ENCODE peak calls at places on chromosome 15, in seven cellular contexts. G, U, C, Y, P, K and X are unnamed samples.

GRCh38 chr15:24956131-24956838 is 1.5 kb downstream of the SNRPN start:
- DNase-seq in G (no peak), U (peak; percentile 71), C (peak; percentile 72), Y (peak; percentile 85), P (peak; percentile 88), K (peak; percentile 76), X (peak; percentile 85)

GRCh38 chr15:41263891-41264351 is 32.9 kb downstream of the CHP1 start:
- DNase-seq in G (no peak), U (no peak), C (peak; percentile 40), Y (no peak), P (peak; percentile 82), K (peak; percentile 52), X (no peak)

GRCh38 chr15:34984884-34985630 is 3.0 kb downstream of the ZNF770 start:
- DNase-seq in G (no peak), U (no peak), C (peak; percentile 52), Y (no peak), P (no peak), K (peak; percentile 64), X (no peak)

GRCh38 chr15:84600331-84600686 is 500 bp upstream of the ZSCAN2 start:
- DNase-seq in G (no peak), U (peak; percentile 92), C (peak; percentile 86), Y (peak; percentile 90), P (peak; percentile 83), K (peak; percentile 90), X (peak; percentile 94)

GRCh38 chr15:95825672-95826387 is 504.7 kb upstream of the NR2F2 start:
- DNase-seq in G (no peak), U (no peak), C (no peak), Y (no peak), P (no peak), K (no peak), X (no peak)

GRCh38 chr15:44427756-44428724 is 611 bp downstream of the CTDSPL2 start:
- DNase-seq in G (peak; percentile 8), U (no peak), C (peak; percentile 71), Y (no peak), P (no peak), K (peak; percentile 76), X (no peak)

GRCh38 chr15:59042041-59042440 is 54.6 kb downstream of the RNF111 start:
- DNase-seq in G (no peak), U (no peak), C (no peak), Y (no peak), P (no peak), K (no peak), X (no peak)

GRCh38 chr15:39793923-39794322 is 11.3 kb upstream of the FSIP1 start:
- DNase-seq in G (no peak), U (no peak), C (no peak), Y (no peak), P (no peak), K (no peak), X (no peak)

GRCh38 chr15:89820651-89821611 is 6.3 kb upstream of the ANPEP start:
- DNase-seq in G (peak; percentile 78), U (peak; percentile 27), C (peak; percentile 76), Y (no peak), P (no peak), K (peak; percentile 95), X (no peak)

GRCh38 chr15:27669641-27670040 is 429.5 kb downstream of the OCA2 start:
- DNase-seq in G (no peak), U (no peak), C (no peak), Y (no peak), P (no peak), K (no peak), X (no peak)

GRCh38 chr15:88376574-88377174 is 90.5 kb downstream of the MRPL46 start:
- DNase-seq in G (peak; percentile 40), U (no peak), C (peak; percentile 93), Y (no peak), P (no peak), K (peak; percentile 39), X (no peak)

GRCh38 chr15:60729850-60730458 is 251.0 kb upstream of the ICE2 start:
- DNase-seq in G (no peak), U (no peak), C (no peak), Y (no peak), P (no peak), K (no peak), X (no peak)

GRCh38 chr15:51004103-51004536 is 90.6 kb downstream of the TNFAIP8L3 start:
- DNase-seq in G (peak; percentile 18), U (no peak), C (peak; percentile 39), Y (no peak), P (peak; percentile 59), K (peak; percentile 85), X (no peak)

GRCh38 chr15:40454904-40455391 is 14.2 kb downstream of the BAHD1 start:
- DNase-seq in G (no peak), U (no peak), C (peak; percentile 63), Y (no peak), P (no peak), K (peak; percentile 80), X (no peak)

GRCh38 chr15:40770147-40770721 is 454 bp downstream of the C15orf62 start:
- DNase-seq in G (no peak), U (peak; percentile 75), C (no peak), Y (no peak), P (no peak), K (no peak), X (peak; percentile 52)

GRCh38 chr15:64156652-64157331 is 5.3 kb downstream of the SNX22 start:
- DNase-seq in G (no peak), U (no peak), C (no peak), Y (no peak), P (no peak), K (no peak), X (no peak)

GRCh38 chr15:64155802-64156651 is 4.5 kb downstream of the SNX22 start:
- DNase-seq in G (no peak), U (no peak), C (no peak), Y (no peak), P (no peak), K (no peak), X (no peak)

GRCh38 chr15:64152507-64153387 is 1.2 kb downstream of the SNX22 start:
- DNase-seq in G (no peak), U (no peak), C (no peak), Y (peak; percentile 81), P (peak; percentile 69), K (no peak), X (peak; percentile 44)

GRCh38 chr15:64151727-64152506 is at the start of gene SNX22:
- DNase-seq in G (no peak), U (no peak), C (no peak), Y (peak; percentile 87), P (no peak), K (no peak), X (peak; percentile 61)

GRCh38 chr15:64153480-64154367 is 2.2 kb downstream of the SNX22 start:
- DNase-seq in G (peak; percentile 31), U (peak; percentile 90), C (peak; percentile 75), Y (peak; percentile 97), P (peak; percentile 99), K (peak; percentile 87), X (peak; percentile 94)
- H3K4me3 ChIP-seq in G (no peak overlapping the region), U (no peak overlapping the region), C (no peak overlapping the region), Y (no peak overlapping the region), P (no peak overlapping the region), K (no peak overlapping the region), X (no peak overlapping the region)

DNA sequence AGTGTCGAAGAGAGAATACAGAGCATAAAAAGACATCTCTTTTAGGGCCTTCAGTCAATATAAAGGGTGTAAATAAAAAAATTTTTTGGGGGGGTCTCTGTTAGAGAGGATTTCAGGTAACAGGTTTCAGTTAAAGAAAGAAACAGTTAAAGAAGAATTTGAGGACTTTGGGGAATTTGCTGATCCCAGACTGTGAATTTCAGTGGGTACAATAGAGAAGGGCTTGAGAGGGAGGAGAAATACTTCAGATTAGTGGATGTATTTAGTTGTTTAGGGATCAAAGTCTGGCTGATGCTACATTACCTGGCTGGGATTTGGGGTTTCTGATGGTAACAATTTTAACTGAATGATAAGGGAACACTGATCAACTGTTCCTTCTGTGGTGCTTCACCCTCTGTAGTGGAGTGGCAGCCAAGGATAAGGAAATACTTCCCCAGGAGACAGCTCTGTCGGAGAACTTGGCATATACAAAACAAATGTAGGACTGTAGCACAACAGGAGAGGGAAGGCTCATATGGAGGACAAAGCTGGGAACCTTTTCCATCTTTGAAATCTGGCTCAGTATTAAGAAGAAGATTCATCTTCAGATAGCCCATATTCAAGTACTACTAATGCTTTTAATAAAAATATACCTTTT is 79.2 kb downstream of the MEF2A start:
- DNase-seq in G (no peak), U (no peak), C (no peak), Y (no peak), P (no peak), K (no peak), X (no peak)
- H3K4me3 ChIP-seq in G (no peak overlapping the region), U (no peak overlapping the region), C (no peak overlapping the region), Y (no peak overlapping the region), P (no peak overlapping the region), K (no peak overlapping the region), X (no peak overlapping the region)

DNA sequence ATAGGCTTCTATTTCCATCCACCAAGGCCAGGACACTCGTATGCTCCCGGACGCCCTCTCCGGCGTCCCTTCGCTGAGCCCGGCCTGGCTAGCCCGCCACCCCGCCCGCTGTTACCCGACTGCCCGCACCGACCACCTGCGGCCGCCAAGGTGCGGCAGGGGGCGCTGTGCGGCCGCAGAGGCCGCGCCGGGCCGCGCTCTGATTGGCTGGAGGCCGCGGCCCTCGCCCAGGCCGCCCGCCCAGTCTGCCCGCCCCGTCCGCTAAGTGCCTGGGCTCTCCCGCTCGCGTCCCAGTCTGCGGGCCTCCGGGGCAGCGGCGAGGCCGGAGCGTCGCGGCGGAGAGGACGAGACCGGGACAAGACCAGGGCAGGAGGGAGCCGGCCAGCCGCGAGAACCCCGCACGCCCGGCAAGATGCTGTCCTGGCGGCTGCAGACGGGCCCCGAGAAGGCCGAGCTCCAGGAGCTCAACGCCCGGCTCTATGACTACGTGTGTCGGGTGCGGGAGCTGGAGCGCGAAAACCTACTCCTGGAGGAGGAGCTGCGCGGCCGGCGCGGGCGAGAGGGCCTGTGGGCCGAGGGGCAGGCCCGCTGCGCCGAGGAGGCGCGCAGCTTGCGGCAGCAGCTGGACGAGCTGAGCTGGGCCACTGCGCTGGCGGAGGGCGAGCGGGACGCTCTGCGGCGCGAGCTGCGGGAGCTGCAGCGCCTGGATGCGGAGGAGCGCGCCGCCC is at the start of gene SYNM:
- DNase-seq in G (no peak), U (peak; percentile 79), C (peak; percentile 63), Y (peak; percentile 84), P (peak; percentile 95), K (peak; percentile 66), X (peak; percentile 70)
- H3K4me3 ChIP-seq in G (peak within 1 kb of the TSS; percentile 50), U (peak within 1 kb of the TSS; percentile 34), C (peak within 1 kb of the TSS; percentile 53), Y (peak within 1 kb of the TSS; percentile 34), P (peak within 1 kb of the TSS; percentile 76), K (peak within 1 kb of the TSS; percentile 41), X (no peak within 1 kb of the TSS)

DNA sequence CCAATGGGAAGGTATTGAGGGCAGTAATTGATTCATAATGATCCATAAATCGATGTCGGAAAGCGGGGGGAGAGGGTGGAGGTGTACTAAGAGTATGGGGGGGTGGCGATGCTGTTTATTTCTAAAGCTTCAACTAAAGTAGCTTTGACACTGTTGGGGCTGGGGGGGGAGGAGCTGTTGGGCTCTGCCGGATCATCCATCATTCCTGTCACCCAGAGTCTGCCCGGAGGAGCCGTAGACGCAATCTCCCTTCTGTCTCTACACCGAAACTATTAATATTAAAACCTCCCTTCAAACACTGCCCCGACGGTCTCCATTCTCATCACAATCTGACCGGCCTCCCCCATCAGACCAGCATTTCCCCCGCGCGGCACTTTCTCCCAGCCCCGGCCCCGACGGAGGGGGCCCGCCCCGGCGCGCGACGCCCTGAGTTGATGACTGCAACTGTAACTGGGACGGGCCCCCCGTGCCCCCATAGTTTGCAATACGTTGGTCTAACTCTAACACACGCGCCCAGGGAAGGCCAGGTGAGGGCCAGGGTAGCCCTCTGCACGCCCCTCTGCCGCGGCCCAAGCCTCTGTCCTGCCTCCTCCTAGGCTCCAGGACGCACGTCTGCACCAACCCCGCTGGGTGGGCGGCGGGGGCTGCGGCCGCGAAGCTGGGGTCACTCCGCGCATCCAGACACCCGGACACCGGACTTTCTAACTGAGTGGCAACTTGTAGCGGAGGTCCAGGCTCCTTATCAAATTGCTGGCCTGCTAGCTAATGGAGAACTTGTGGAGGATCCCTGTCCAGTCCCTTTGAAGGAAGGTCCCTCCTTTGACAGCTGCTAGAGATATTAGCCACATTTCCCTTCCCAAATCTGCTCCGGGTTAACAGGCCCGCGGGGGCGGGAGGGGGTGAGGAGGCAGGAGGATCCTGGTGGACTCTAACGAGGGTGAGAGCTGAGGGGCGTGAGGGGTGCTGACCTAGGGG is 212.0 kb downstream of the MEIS2 start:
- DNase-seq in G (no peak), U (no peak), C (peak; percentile 71), Y (peak; percentile 69), P (peak; percentile 70), K (peak; percentile 14), X (no peak)
- H3K4me3 ChIP-seq in G (no peak overlapping the region), U (no peak overlapping the region), C (peak overlapping the region; percentile 44), Y (no peak overlapping the region), P (no peak overlapping the region), K (peak overlapping the region; percentile 34), X (no peak overlapping the region)